ENCODE peak calls at places on chromosomes 4 and X, in ten cellular contexts. One of them, this sample, is unnamed. For H3K4me1, the result is how much of the 10 kb centered on the place peaks cover.

GRCh38 chrX:45767021-45767491 is 566.4 kb upstream of the DIPK2B start:
- DNase-seq in psoas muscle: no peak
- DNase-seq in neural progenitor cell: no peak
- DNase-seq in IMR-90: peak
- DNase-seq in stomach: no peak
- DNase-seq in colonic mucosa: no peak
- DNase-seq in breast epithelium: no peak
- DNase-seq in effector memory CD4-positive, alpha-beta T cell: no peak
- DNase-seq in A673: peak
- DNase-seq in body of pancreas: no peak
- DNase-seq in this sample: no peak

GRCh38 chrX:69046996-69047490 is 118.2 kb downstream of the PJA1 start:
- DNase-seq in IMR-90: no peak
- DNase-seq in body of pancreas: no peak
- DNase-seq in breast epithelium: no peak
- DNase-seq in stomach: no peak
- DNase-seq in colonic mucosa: no peak
- DNase-seq in effector memory CD4-positive, alpha-beta T cell: no peak
- DNase-seq in A673: no peak
- DNase-seq in neural progenitor cell: no peak
- DNase-seq in psoas muscle: no peak
- DNase-seq in this sample: peak

GRCh38 chrX:17521871-17522693 is 147.1 kb downstream of the NHS start:
- DNase-seq in A673: no peak
- DNase-seq in effector memory CD4-positive, alpha-beta T cell: no peak
- DNase-seq in colonic mucosa: peak
- DNase-seq in breast epithelium: no peak
- DNase-seq in psoas muscle: no peak
- DNase-seq in body of pancreas: no peak
- DNase-seq in stomach: no peak
- DNase-seq in neural progenitor cell: peak
- DNase-seq in IMR-90: peak
- DNase-seq in this sample: no peak

GRCh38 chr4:119068529-119068962 is 67.1 kb upstream of the MYOZ2 start:
- DNase-seq in A673: peak
- DNase-seq in psoas muscle: no peak
- DNase-seq in body of pancreas: no peak
- DNase-seq in stomach: no peak
- DNase-seq in neural progenitor cell: no peak
- DNase-seq in IMR-90: peak
- DNase-seq in effector memory CD4-positive, alpha-beta T cell: no peak
- DNase-seq in breast epithelium: no peak
- DNase-seq in colonic mucosa: no peak
- DNase-seq in this sample: no peak

GRCh38 chr4:90542216-90542615 is 415.0 kb downstream of the CCSER1 start:
- DNase-seq in breast epithelium: no peak
- DNase-seq in IMR-90: no peak
- DNase-seq in psoas muscle: no peak
- DNase-seq in body of pancreas: no peak
- DNase-seq in effector memory CD4-positive, alpha-beta T cell: no peak
- DNase-seq in colonic mucosa: no peak
- DNase-seq in A673: no peak
- DNase-seq in stomach: no peak
- DNase-seq in neural progenitor cell: no peak
- DNase-seq in this sample: no peak

GRCh38 chrX:12236156-12236555 is 97.9 kb downstream of the FRMPD4 start:
- DNase-seq in breast epithelium: no peak
- DNase-seq in IMR-90: no peak
- DNase-seq in colonic mucosa: no peak
- DNase-seq in A673: no peak
- DNase-seq in body of pancreas: no peak
- DNase-seq in neural progenitor cell: no peak
- DNase-seq in stomach: no peak
- DNase-seq in effector memory CD4-positive, alpha-beta T cell: no peak
- DNase-seq in psoas muscle: no peak
- DNase-seq in this sample: no peak

GRCh38 chr4:85717366-85717765 is 242.4 kb downstream of the ARHGAP24 start:
- DNase-seq in colonic mucosa: no peak
- DNase-seq in body of pancreas: no peak
- DNase-seq in A673: peak
- DNase-seq in effector memory CD4-positive, alpha-beta T cell: no peak
- DNase-seq in stomach: no peak
- DNase-seq in breast epithelium: no peak
- DNase-seq in IMR-90: no peak
- DNase-seq in neural progenitor cell: no peak
- DNase-seq in psoas muscle: no peak
- DNase-seq in this sample: no peak

GRCh38 chr4:37794046-37794445 is 32.4 kb upstream of the PGM2 start:
- DNase-seq in A673: no peak
- DNase-seq in stomach: no peak
- DNase-seq in neural progenitor cell: no peak
- DNase-seq in effector memory CD4-positive, alpha-beta T cell: no peak
- DNase-seq in breast epithelium: no peak
- DNase-seq in psoas muscle: no peak
- DNase-seq in colonic mucosa: no peak
- DNase-seq in IMR-90: no peak
- DNase-seq in body of pancreas: no peak
- DNase-seq in this sample: no peak

GRCh38 chr4:35934370-35934981 is 309.8 kb downstream of the ARAP2 start:
- DNase-seq in IMR-90: peak
- DNase-seq in psoas muscle: no peak
- DNase-seq in stomach: no peak
- DNase-seq in neural progenitor cell: peak
- DNase-seq in A673: peak
- DNase-seq in colonic mucosa: no peak
- DNase-seq in body of pancreas: no peak
- DNase-seq in breast epithelium: no peak
- DNase-seq in effector memory CD4-positive, alpha-beta T cell: no peak
- DNase-seq in this sample: no peak

GRCh38 chrX:41320393-41320792 is 13.6 kb upstream of the DDX3X start:
- DNase-seq in colonic mucosa: no peak
- DNase-seq in stomach: no peak
- DNase-seq in IMR-90: no peak
- DNase-seq in breast epithelium: no peak
- DNase-seq in psoas muscle: no peak
- DNase-seq in effector memory CD4-positive, alpha-beta T cell: no peak
- DNase-seq in A673: no peak
- DNase-seq in body of pancreas: no peak
- DNase-seq in neural progenitor cell: no peak
- DNase-seq in this sample: no peak

GRCh38 chrX:114766541-114766940 is 182.7 kb downstream of the HTR2C start:
- DNase-seq in IMR-90: no peak
- DNase-seq in A673: no peak
- DNase-seq in stomach: no peak
- DNase-seq in breast epithelium: no peak
- DNase-seq in neural progenitor cell: no peak
- DNase-seq in colonic mucosa: no peak
- DNase-seq in psoas muscle: no peak
- DNase-seq in body of pancreas: no peak
- DNase-seq in effector memory CD4-positive, alpha-beta T cell: no peak
- DNase-seq in this sample: no peak

GRCh38 chrX:150465856-150466775 is 102.3 kb upstream of the MTM1 start:
- DNase-seq in neural progenitor cell: no peak
- DNase-seq in psoas muscle: no peak
- DNase-seq in IMR-90: no peak
- DNase-seq in colonic mucosa: no peak
- DNase-seq in effector memory CD4-positive, alpha-beta T cell: no peak
- DNase-seq in breast epithelium: no peak
- DNase-seq in body of pancreas: no peak
- DNase-seq in A673: no peak
- DNase-seq in stomach: no peak
- DNase-seq in this sample: no peak

GRCh38 chrX:17635231-17635630 is 102.1 kb upstream of the SCML1 start:
- DNase-seq in colonic mucosa: peak
- DNase-seq in body of pancreas: peak
- DNase-seq in IMR-90: peak
- DNase-seq in breast epithelium: no peak
- DNase-seq in effector memory CD4-positive, alpha-beta T cell: no peak
- DNase-seq in stomach: no peak
- DNase-seq in neural progenitor cell: peak
- DNase-seq in A673: peak
- DNase-seq in psoas muscle: no peak
- DNase-seq in this sample: no peak

GRCh38 chrX:154396948-154397887 is 959 bp upstream of the RPL10 start:
- DNase-seq in breast epithelium: peak
- DNase-seq in IMR-90: peak
- DNase-seq in A673: peak
- DNase-seq in psoas muscle: peak
- DNase-seq in effector memory CD4-positive, alpha-beta T cell: no peak
- DNase-seq in neural progenitor cell: peak
- DNase-seq in stomach: peak
- DNase-seq in colonic mucosa: peak
- DNase-seq in body of pancreas: peak
- DNase-seq in this sample: peak

GRCh38 chr4:168480991-168481588 is 798 bp upstream of the DDX60L start:
- DNase-seq in A673: peak
- DNase-seq in breast epithelium: no peak
- DNase-seq in IMR-90: peak
- DNase-seq in psoas muscle: no peak
- DNase-seq in body of pancreas: peak
- DNase-seq in stomach: no peak
- DNase-seq in colonic mucosa: peak
- DNase-seq in effector memory CD4-positive, alpha-beta T cell: peak
- DNase-seq in neural progenitor cell: no peak
- DNase-seq in this sample: no peak

GRCh38 chr4:95701500-95701899 is 138.4 kb upstream of the PDHA2 start:
- DNase-seq in neural progenitor cell: no peak
- DNase-seq in IMR-90: no peak
- DNase-seq in psoas muscle: no peak
- DNase-seq in A673: no peak
- DNase-seq in stomach: no peak
- DNase-seq in body of pancreas: no peak
- DNase-seq in breast epithelium: no peak
- DNase-seq in colonic mucosa: no peak
- DNase-seq in effector memory CD4-positive, alpha-beta T cell: no peak
- DNase-seq in this sample: no peak
- H3K27ac ChIP-seq in neural progenitor cell: no peak
- H3K27ac ChIP-seq in IMR-90: no peak
- H3K27ac ChIP-seq in psoas muscle: no peak
- H3K27ac ChIP-seq in A673: no peak
- H3K27ac ChIP-seq in stomach: no peak
- H3K27ac ChIP-seq in body of pancreas: no peak
- H3K27ac ChIP-seq in breast epithelium: peak
- H3K27ac ChIP-seq in colonic mucosa: no peak
- H3K27ac ChIP-seq in effector memory CD4-positive, alpha-beta T cell: no peak
- H3K27ac ChIP-seq in this sample: no peak

GRCh38 chr4:182140547-182140946 is 102.7 kb upstream of the TENM3 start:
- DNase-seq in breast epithelium: no peak
- DNase-seq in colonic mucosa: no peak
- DNase-seq in effector memory CD4-positive, alpha-beta T cell: no peak
- DNase-seq in stomach: no peak
- DNase-seq in psoas muscle: no peak
- DNase-seq in A673: no peak
- DNase-seq in IMR-90: no peak
- DNase-seq in body of pancreas: no peak
- DNase-seq in neural progenitor cell: no peak
- DNase-seq in this sample: no peak

GRCh38 chr4:182143086-182143821 is 99.9 kb upstream of the TENM3 start:
- DNase-seq in body of pancreas: peak
- DNase-seq in effector memory CD4-positive, alpha-beta T cell: no peak
- DNase-seq in psoas muscle: no peak
- DNase-seq in IMR-90: peak
- DNase-seq in neural progenitor cell: peak
- DNase-seq in stomach: no peak
- DNase-seq in A673: no peak
- DNase-seq in breast epithelium: no peak
- DNase-seq in colonic mucosa: peak
- DNase-seq in this sample: no peak

GRCh38 chr4:182142146-182143085 is 100.8 kb upstream of the TENM3 start:
- DNase-seq in A673: peak
- DNase-seq in psoas muscle: no peak
- DNase-seq in stomach: no peak
- DNase-seq in effector memory CD4-positive, alpha-beta T cell: no peak
- DNase-seq in breast epithelium: no peak
- DNase-seq in colonic mucosa: no peak
- DNase-seq in IMR-90: peak
- DNase-seq in body of pancreas: no peak
- DNase-seq in neural progenitor cell: peak
- DNase-seq in this sample: no peak

GRCh38 chr4:182141046-182141445 is 102.2 kb upstream of the TENM3 start:
- DNase-seq in neural progenitor cell: peak
- DNase-seq in stomach: no peak
- DNase-seq in effector memory CD4-positive, alpha-beta T cell: no peak
- DNase-seq in body of pancreas: no peak
- DNase-seq in A673: no peak
- DNase-seq in psoas muscle: no peak
- DNase-seq in IMR-90: no peak
- DNase-seq in breast epithelium: no peak
- DNase-seq in colonic mucosa: no peak
- DNase-seq in this sample: no peak

DNA sequence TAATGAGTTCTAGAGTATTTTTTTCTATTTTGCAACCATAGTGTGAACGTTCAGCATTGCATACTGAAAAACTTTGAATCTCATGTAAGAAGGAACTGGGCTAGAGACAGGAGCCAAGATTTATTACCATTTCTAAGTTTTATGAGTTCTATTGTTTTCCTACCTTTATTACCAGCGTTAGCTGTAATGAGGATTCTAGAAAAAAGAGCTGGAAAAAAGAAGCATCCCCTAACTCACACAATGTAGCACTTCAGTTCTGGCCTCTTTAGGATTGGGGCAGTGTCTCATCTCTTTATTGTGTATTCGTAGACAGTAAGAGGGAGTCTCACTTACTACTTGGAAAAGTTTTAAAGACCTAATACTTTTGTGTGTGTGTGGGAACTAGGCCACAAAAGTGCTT is 101.6 kb upstream of the TENM3 start:
- DNase-seq in psoas muscle: no peak
- DNase-seq in effector memory CD4-positive, alpha-beta T cell: no peak
- DNase-seq in neural progenitor cell: no peak
- DNase-seq in IMR-90: no peak
- DNase-seq in body of pancreas: no peak
- DNase-seq in colonic mucosa: no peak
- DNase-seq in breast epithelium: no peak
- DNase-seq in A673: no peak
- DNase-seq in stomach: no peak
- DNase-seq in this sample: no peak
- H3K4me1 ChIP-seq in psoas muscle: under half
- H3K4me1 ChIP-seq in effector memory CD4-positive, alpha-beta T cell: under half
- H3K4me1 ChIP-seq in neural progenitor cell: under half
- H3K4me1 ChIP-seq in IMR-90: under half
- H3K4me1 ChIP-seq in body of pancreas: under half
- H3K4me1 ChIP-seq in colonic mucosa: under half
- H3K4me1 ChIP-seq in breast epithelium: under half
- H3K4me1 ChIP-seq in A673: under half
- H3K4me1 ChIP-seq in stomach: under half
- H3K4me1 ChIP-seq in this sample: under half

GRCh38 chr4:80184053-80184790 is 13.1 kb upstream of the PRDM8 start:
- DNase-seq in psoas muscle: peak
- DNase-seq in stomach: peak
- DNase-seq in IMR-90: peak
- DNase-seq in effector memory CD4-positive, alpha-beta T cell: peak
- DNase-seq in body of pancreas: peak
- DNase-seq in colonic mucosa: peak
- DNase-seq in breast epithelium: no peak
- DNase-seq in A673: peak
- DNase-seq in neural progenitor cell: peak
- DNase-seq in this sample: peak
- H3K27ac ChIP-seq in psoas muscle: peak
- H3K27ac ChIP-seq in stomach: peak
- H3K27ac ChIP-seq in IMR-90: peak
- H3K27ac ChIP-seq in effector memory CD4-positive, alpha-beta T cell: peak
- H3K27ac ChIP-seq in body of pancreas: no peak
- H3K27ac ChIP-seq in colonic mucosa: peak
- H3K27ac ChIP-seq in breast epithelium: peak
- H3K27ac ChIP-seq in A673: no peak
- H3K27ac ChIP-seq in neural progenitor cell: no peak
- H3K27ac ChIP-seq in this sample: no peak

GRCh38 chrX:136211766-136212556 is 39.2 kb downstream of the MAP7D3 start:
- DNase-seq in IMR-90: no peak
- DNase-seq in body of pancreas: no peak
- DNase-seq in neural progenitor cell: no peak
- DNase-seq in psoas muscle: peak
- DNase-seq in stomach: no peak
- DNase-seq in colonic mucosa: no peak
- DNase-seq in effector memory CD4-positive, alpha-beta T cell: no peak
- DNase-seq in breast epithelium: no peak
- DNase-seq in A673: no peak
- DNase-seq in this sample: no peak
- H3K4me1 ChIP-seq in IMR-90: under half
- H3K4me1 ChIP-seq in body of pancreas: under half
- H3K4me1 ChIP-seq in neural progenitor cell: under half
- H3K4me1 ChIP-seq in psoas muscle: under half
- H3K4me1 ChIP-seq in stomach: under half
- H3K4me1 ChIP-seq in colonic mucosa: under half
- H3K4me1 ChIP-seq in effector memory CD4-positive, alpha-beta T cell: under half
- H3K4me1 ChIP-seq in breast epithelium: under half
- H3K4me1 ChIP-seq in A673: under half
- H3K4me1 ChIP-seq in this sample: under half